ENCODE peak calls at places on chromosomes 12 and 14, in four cellular contexts. M is CD8-positive, alpha-beta T cell; B is C1 segment of cervical spinal cord; D is stimulated activated CD8-positive, alpha-beta memory T cell treated with anti-CD3 and anti-CD28 coated beads, Interleukin-12 subunit alpha, Interleukin-12 subunit beta, amount 100 ng/mL, for 4 hours. U is an unnamed sample.
A peak's percentile ranks its signal among the peaks of the same experiment; 100 is the strongest.

GRCh38 chr12:10968765-10969456 is 17.8 kb downstream of the TAS2R50 start:
- DNase-seq in B (no peak), M (no peak), D (no peak), U (no peak)

GRCh38 chr12:48199784-48200198 is 3.3 kb downstream of the OR10AD1 start:
- DNase-seq in D (no peak), M (no peak), B (no peak), U (peak; percentile 63)

GRCh38 chr12:48972213-48973021 is 882 bp upstream of the WNT10B start:
- DNase-seq in D (peak; percentile 24), M (peak; percentile 20), B (no peak), U (no peak)

GRCh38 chr14:51331651-51332367 is 91.8 kb downstream of the TMX1 start:
- DNase-seq in D (no peak), B (no peak), M (no peak), U (peak; percentile 6)

GRCh38 chr12:64457036-64457435 is 5.1 kb downstream of the TBK1 start:
- DNase-seq in D (no peak), B (no peak), M (peak; percentile 37), U (no peak)

GRCh38 chr12:30823140-30823669 is 68.5 kb upstream of the CAPRIN2 start:
- DNase-seq in B (no peak), D (peak; percentile 25), M (peak; percentile 18), U (peak; percentile 88)

GRCh38 chr14:91293281-91293680 is 48.8 kb upstream of the GPR68 start:
- DNase-seq in B (no peak), M (no peak), D (no peak), U (no peak)

GRCh38 chr12:95446511-95446910 is 27.4 kb upstream of the METAP2 start:
- DNase-seq in B (no peak), D (no peak), M (no peak), U (peak; percentile 79)